ENCODE peak calls at places on chromosome 7, in seven cellular contexts. A is HCT116, L is iPS DF 6.9, E is IMR-90, C is aorta, B is foreskin keratinocyte, D is pancreas. G is an unnamed sample. For H3K27me3, the result is how much of the 10 kb centered on the place peaks cover.

GRCh38 chr7:139644191-139644590 is 120.7 kb downstream of the CLEC2L start:
- DNase-seq in A (no peak), L (no peak), E (no peak), C (no peak), B (no peak), D (no peak), G (no peak)

GRCh38 chr7:149224352-149224751 is 15.1 kb upstream of the ZNF212 start:
- DNase-seq in A (no peak), L (no peak), E (no peak), C (peak), B (no peak), D (no peak), G (no peak)

GRCh38 chr7:72405389-72405788 is 6.7 kb downstream of the CALN1 start:
- DNase-seq in A (no peak), L (no peak), E (no peak), C (no peak), B (peak), D (no peak), G (peak)

GRCh38 chr7:79820387-79820786 is 314.2 kb upstream of the GNAI1 start:
- DNase-seq in A (no peak), L (no peak), E (peak), C (peak), B (no peak), D (peak), G (peak)

GRCh38 chr7:140005754-140006503 is 56.8 kb downstream of the PARP12 start:
- DNase-seq in A (peak), L (peak), E (no peak), C (no peak), B (no peak), D (no peak), G (peak)

GRCh38 chr7:124764847-124765400 is 668 bp downstream of the GPR37 start:
- DNase-seq in A (no peak), L (no peak), E (peak), C (peak), B (no peak), D (no peak), G (no peak)

GRCh38 chr7:142583424-142583823 is 165.8 kb upstream of the PRSS1 start:
- DNase-seq in A (peak), L (no peak), E (peak), C (no peak), B (peak), D (no peak), G (peak)

GRCh38 chr7:85237721-85238120 is 50.9 kb upstream of the SEMA3D start:
- DNase-seq in A (no peak), L (no peak), E (peak), C (no peak), B (no peak), D (no peak), G (no peak)

GRCh38 chr7:151824285-151824950 is 52.5 kb downstream of the PRKAG2 start:
- DNase-seq in A (no peak), L (no peak), E (no peak), C (peak), B (no peak), D (no peak), G (no peak)

GRCh38 chr7:151727579-151728285 is 149.2 kb downstream of the PRKAG2 start:
- DNase-seq in A (peak), L (no peak), E (peak), C (peak), B (peak), D (no peak), G (peak)

GRCh38 chr7:139358541-139359365 is 941 bp upstream of the LUC7L2 start:
- DNase-seq in A (peak), L (peak), E (peak), C (no peak), B (peak), D (no peak), G (peak)

GRCh38 chr7:19560111-19560883 is 148.5 kb downstream of the POLR1F start:
- DNase-seq in A (no peak), L (no peak), E (no peak), C (no peak), B (peak), D (no peak), G (peak)

GRCh38 chr7:25731035-25731880 is 420.7 kb upstream of the NFE2L3 start:
- DNase-seq in A (no peak), L (no peak), E (no peak), C (no peak), B (no peak), D (no peak), G (no peak)

GRCh38 chr7:118855290-118855689 is 630.8 kb downstream of the ANKRD7 start:
- DNase-seq in A (no peak), L (no peak), E (no peak), C (no peak), B (no peak), D (no peak), G (no peak)

GRCh38 chr7:46207931-46208634 is 287.0 kb upstream of the IGFBP3 start:
- DNase-seq in A (no peak), L (no peak), E (no peak), C (no peak), B (no peak), D (peak), G (no peak)

GRCh38 chr7:72709909-72710308 is 118.1 kb downstream of the TYW1B start:
- DNase-seq in A (no peak), L (no peak), E (peak), C (no peak), B (no peak), D (no peak), G (no peak)

GRCh38 chr7:17988858-17989257 is 38.8 kb downstream of the PRPS1L1 start:
- DNase-seq in A (no peak), L (no peak), E (no peak), C (no peak), B (no peak), D (no peak), G (no peak)

GRCh38 chr7:6234384-6234783 is 38.0 kb downstream of the CYTH3 start:
- DNase-seq in A (no peak), L (no peak), E (no peak), C (no peak), B (no peak), D (no peak), G (no peak)

GRCh38 chr7:92260248-92260781 is 14.5 kb downstream of the ANKIB1 start:
- DNase-seq in A (peak), L (no peak), E (peak), C (no peak), B (peak), D (no peak), G (peak)

GRCh38 chr7:45985902-45986301 is 64.8 kb upstream of the IGFBP3 start:
- DNase-seq in A (no peak), L (no peak), E (peak), C (no peak), B (no peak), D (no peak), G (peak)

GRCh38 chr7:133854739-133855138 is 272.4 kb upstream of the LRGUK start:
- DNase-seq in A (peak), L (no peak), E (peak), C (no peak), B (peak), D (no peak), G (peak)

GRCh38 chr7:19009241-19009935 is 108.0 kb downstream of the TWIST1 start:
- DNase-seq in A (no peak), L (no peak), E (peak), C (no peak), B (peak), D (no peak), G (peak)

GRCh38 chr7:14762552-14762951 is 140.0 kb downstream of the DGKB start:
- DNase-seq in A (no peak), L (no peak), E (no peak), C (no peak), B (no peak), D (no peak), G (no peak)

GRCh38 chr7:82559203-82559805 is 115.7 kb upstream of the CACNA2D1 start:
- DNase-seq in A (no peak), L (peak), E (no peak), C (no peak), B (no peak), D (peak), G (peak)

GRCh38 chr7:100098913-100099312 is 2.3 kb downstream of the MCM7 start:
- DNase-seq in A (no peak), L (no peak), E (no peak), C (no peak), B (no peak), D (no peak), G (no peak)

GRCh38 chr7:155270876-155271275 is 26.8 kb upstream of the INSIG1 start:
- DNase-seq in A (no peak), L (no peak), E (no peak), C (no peak), B (no peak), D (no peak), G (no peak)
- H3K27me3 ChIP-seq in A (under half), L (under half), E (under half), C (under half), B (under half), D (under half), G (under half)

GRCh38 chr7:112505495-112505894 is 24.7 kb downstream of the LSMEM1 start:
- DNase-seq in A (no peak), L (no peak), E (peak), C (no peak), B (no peak), D (no peak), G (no peak)
- H3K27me3 ChIP-seq in A (under half), L (under half), E (under half), C (under half), B (under half), D (under half), G (under half)

DNA sequence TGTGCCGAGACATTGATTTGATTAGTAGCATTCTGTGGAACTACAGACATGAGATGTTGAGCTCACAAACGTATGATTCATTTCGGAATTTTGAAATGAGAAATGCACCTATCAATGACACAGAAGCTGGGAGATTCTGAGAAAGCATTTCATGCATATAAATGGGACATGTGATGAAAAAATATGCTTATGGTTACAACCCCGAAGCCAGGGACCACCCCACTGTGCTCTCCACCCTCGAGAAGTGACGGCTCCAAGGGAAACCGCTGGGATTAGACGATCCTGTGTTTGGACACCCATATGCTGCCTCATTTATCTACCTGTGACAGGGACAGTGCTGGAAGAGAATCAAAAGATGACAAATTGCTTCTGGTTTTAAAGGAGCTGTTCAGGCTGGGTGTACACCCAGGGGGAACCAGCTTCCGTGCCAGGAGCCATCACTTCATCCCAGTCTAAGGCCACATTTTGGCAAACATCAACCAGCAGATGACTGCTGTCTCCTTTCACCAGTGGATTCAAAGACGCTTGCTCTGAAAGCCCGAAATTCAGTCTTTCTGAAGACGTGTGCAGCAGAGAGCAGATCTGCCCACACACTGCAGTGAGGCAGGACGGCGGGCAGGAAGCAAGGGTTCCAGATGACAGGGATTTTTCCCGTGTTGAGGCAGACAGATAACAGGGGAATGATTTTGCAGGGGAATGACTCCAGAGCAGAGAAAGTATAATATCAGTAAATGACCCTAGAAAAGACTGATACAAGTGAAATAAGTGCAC is 109.8 kb downstream of the ATXN7L1 start:
- DNase-seq in A (no peak), L (no peak), E (peak), C (no peak), B (no peak), D (no peak), G (no peak)
- H3K27me3 ChIP-seq in A (under half), L (under half), E (under half), C (under half), B (under half), D (under half), G (under half)

GRCh38 chr7:27196287-27196739 is 3.6 kb downstream of the HOXA13 start:
- DNase-seq in A (no peak), L (no peak), E (peak), C (peak), B (no peak), D (peak), G (peak)

GRCh38 chr7:27199820-27200760 is at the start of gene HOXA13:
- DNase-seq in A (peak), L (no peak), E (no peak), C (peak), B (no peak), D (no peak), G (no peak)

GRCh38 chr7:27197137-27198042 is 2.5 kb downstream of the HOXA13 start:
- DNase-seq in A (no peak), L (no peak), E (no peak), C (no peak), B (no peak), D (no peak), G (no peak)

GRCh38 chr7:27198871-27199801 is 755 bp downstream of the HOXA13 start:
- DNase-seq in A (no peak), L (no peak), E (no peak), C (peak), B (no peak), D (no peak), G (no peak)

DNA sequence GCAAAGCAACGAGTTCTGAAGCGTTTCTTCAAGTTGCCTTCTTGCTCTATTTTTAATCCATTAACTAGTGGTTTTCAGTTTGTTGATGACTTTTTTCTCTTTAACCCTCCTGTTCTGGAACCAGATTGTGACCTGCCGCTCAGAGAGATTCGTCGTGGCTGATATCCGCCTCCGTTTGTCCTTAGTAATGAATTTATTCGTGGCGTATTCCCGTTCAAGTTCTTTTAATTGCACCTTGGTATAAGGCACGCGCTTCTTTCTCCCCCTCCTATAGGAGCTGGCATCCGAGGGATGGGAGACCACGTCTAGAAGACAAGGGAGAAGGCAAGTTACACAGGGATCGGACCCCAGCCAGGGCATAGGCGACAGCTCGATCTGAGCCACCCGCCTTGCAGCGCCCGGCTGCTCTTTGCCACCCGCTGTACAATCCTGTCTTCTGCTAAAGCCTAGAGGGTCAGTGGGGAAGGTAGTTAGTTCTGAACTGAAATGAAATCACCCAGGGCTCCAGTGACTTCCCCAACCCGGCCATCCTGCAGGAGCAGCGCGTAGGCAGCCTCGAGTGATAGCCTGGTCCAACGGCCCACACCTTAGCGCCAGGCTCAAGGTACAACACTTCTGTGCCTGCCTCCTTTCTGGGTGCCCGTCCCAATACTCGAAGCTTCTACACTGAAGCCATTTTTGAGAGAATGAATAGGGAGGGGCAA is 1.6 kb downstream of the HOXA13 start:
- DNase-seq in A (no peak), L (no peak), E (no peak), C (peak), B (no peak), D (no peak), G (no peak)
- H3K27me3 ChIP-seq in A (under half), L (half or more), E (half or more), C (under half), B (half or more), D (under half), G (half or more)

DNA sequence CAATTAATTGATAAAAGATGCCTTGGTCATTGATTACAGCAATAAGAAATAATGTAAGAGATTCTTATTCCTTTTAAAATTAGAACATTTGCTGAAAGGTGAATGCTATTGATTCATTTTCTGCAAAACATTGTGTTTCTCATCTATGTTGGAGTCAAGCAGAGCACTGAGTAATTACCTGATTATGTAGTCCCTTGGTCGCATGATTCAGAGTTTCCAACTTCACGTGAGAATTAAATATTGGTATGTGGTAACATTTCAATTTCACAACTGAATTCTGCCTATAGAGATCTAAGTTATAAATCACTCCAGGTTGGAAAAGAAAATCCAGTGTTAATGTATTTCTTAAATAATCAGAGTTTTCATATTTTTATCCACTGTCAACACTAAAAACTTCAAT is 701.4 kb downstream of the PHTF2 start:
- DNase-seq in A (no peak), L (no peak), E (peak), C (no peak), B (no peak), D (no peak), G (peak)
- H3K27me3 ChIP-seq in A (under half), L (under half), E (under half), C (under half), B (under half), D (under half), G (under half)

DNA sequence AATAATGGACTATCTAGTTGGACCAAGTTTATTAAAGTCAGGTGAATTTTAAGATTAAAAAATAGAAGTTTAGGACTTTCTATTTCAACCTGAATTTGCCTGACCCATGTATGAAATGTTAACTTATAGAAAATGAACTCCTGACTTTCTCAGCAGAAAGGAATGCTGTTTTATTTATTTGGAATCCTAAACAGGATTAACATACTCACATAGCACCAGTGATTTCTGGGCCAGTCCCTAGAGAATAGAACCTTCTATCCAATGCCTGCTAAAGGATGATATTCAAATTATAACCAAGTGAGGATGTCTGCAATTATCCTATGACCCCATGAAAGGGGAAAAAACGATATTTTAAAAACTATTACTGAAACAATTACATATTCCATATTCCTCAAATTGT is 148.8 kb downstream of the CHRM2 start:
- DNase-seq in A (no peak), L (no peak), E (peak), C (no peak), B (no peak), D (no peak), G (no peak)
- H3K27me3 ChIP-seq in A (under half), L (under half), E (under half), C (under half), B (under half), D (under half), G (under half)

G was measured in bronchial epithelial cell.